ENCODE peak calls at places on chromosomes 4 and X, in six cellular contexts. One of them, this sample, is unnamed.

GRCh38 chrX:47189906-47190305 is 3.7 kb upstream of the UBA1 start:
- DNase-seq in NCI-H2081: no peak
- DNase-seq in GM04504: no peak
- DNase-seq in nephron progenitor cell: no peak
- DNase-seq in cardiac muscle cell: no peak
- DNase-seq in spleen: peak; percentile 76
- DNase-seq in this sample: no peak

GRCh38 chr4:149885896-149886295 is 70.3 kb upstream of the IQCM start:
- DNase-seq in NCI-H2081: no peak
- DNase-seq in cardiac muscle cell: no peak
- DNase-seq in spleen: no peak
- DNase-seq in GM04504: peak; percentile 71
- DNase-seq in nephron progenitor cell: no peak
- DNase-seq in this sample: no peak

GRCh38 chrX:18574591-18574990 is 97.3 kb downstream of the RS1 start:
- DNase-seq in nephron progenitor cell: no peak
- DNase-seq in spleen: no peak
- DNase-seq in GM04504: peak; percentile 24
- DNase-seq in NCI-H2081: no peak
- DNase-seq in cardiac muscle cell: peak; percentile 72
- DNase-seq in this sample: no peak

GRCh38 chrX:119502727-119503483 is 34.7 kb downstream of the SLC25A5 start:
- DNase-seq in cardiac muscle cell: peak; percentile 33
- DNase-seq in NCI-H2081: peak; percentile 88
- DNase-seq in nephron progenitor cell: no peak
- DNase-seq in GM04504: no peak
- DNase-seq in spleen: no peak
- DNase-seq in this sample: no peak

GRCh38 chr4:1234296-1234695 is 14.6 kb downstream of the CTBP1 start:
- DNase-seq in NCI-H2081: no peak
- DNase-seq in GM04504: peak; percentile 32
- DNase-seq in cardiac muscle cell: no peak
- DNase-seq in nephron progenitor cell: no peak
- DNase-seq in spleen: peak; percentile 36
- DNase-seq in this sample: no peak

GRCh38 chr4:168885416-168885815 is 124.6 kb downstream of the CBR4 start:
- DNase-seq in spleen: no peak
- DNase-seq in cardiac muscle cell: no peak
- DNase-seq in GM04504: no peak
- DNase-seq in NCI-H2081: no peak
- DNase-seq in nephron progenitor cell: no peak
- DNase-seq in this sample: no peak

GRCh38 chrX:19176901-19177630 is 54.8 kb upstream of the ADGRG2 start:
- DNase-seq in cardiac muscle cell: no peak
- DNase-seq in spleen: no peak
- DNase-seq in NCI-H2081: no peak
- DNase-seq in nephron progenitor cell: no peak
- DNase-seq in GM04504: no peak
- DNase-seq in this sample: no peak

GRCh38 chrX:139020793-139021192 is 309.3 kb upstream of the FGF13 start:
- DNase-seq in cardiac muscle cell: no peak
- DNase-seq in NCI-H2081: no peak
- DNase-seq in nephron progenitor cell: no peak
- DNase-seq in spleen: no peak
- DNase-seq in GM04504: no peak
- DNase-seq in this sample: peak; percentile 58

GRCh38 chr4:56387023-56388001 is at the start of gene AASDH:
- DNase-seq in nephron progenitor cell: peak; percentile 97
- DNase-seq in spleen: peak; percentile 97
- DNase-seq in NCI-H2081: peak; percentile 94
- DNase-seq in GM04504: peak; percentile 85
- DNase-seq in cardiac muscle cell: peak; percentile 97
- DNase-seq in this sample: peak; percentile 92